ENCODE peak calls at places on chromosomes 7 and 10, in four cellular contexts. Y, A, M and J are unnamed samples. For H3K79me2, the result is how much of the 10 kb centered on the place peaks cover.

GRCh38 chr10:24115403-24115802 is 93.5 kb upstream of the KIAA1217 start:
- DNase-seq in Y (no peak), A (no peak), M (no peak), J (no peak)

GRCh38 chr10:4102802-4103344 is 317.9 kb upstream of the KLF6 start:
- DNase-seq in Y (peak), A (no peak), M (no peak), J (peak)

GRCh38 chr10:108638225-108638624 is 1285.1 kb downstream of the XPNPEP1 start:
- DNase-seq in Y (no peak), A (no peak), M (no peak), J (no peak)

GRCh38 chr7:11831383-11831726 is 643 bp downstream of the THSD7A start:
- DNase-seq in Y (no peak), A (no peak), M (no peak), J (no peak)

GRCh38 chr10:112898540-112899395 is 51.3 kb upstream of the TCF7L2 start:
- DNase-seq in Y (no peak), A (no peak), M (peak), J (no peak)

GRCh38 chr10:34813626-34814227 is 1.4 kb downstream of the PARD3 start:
- DNase-seq in Y (no peak), A (no peak), M (peak), J (peak)

GRCh38 chr10:69474688-69475432 is 23.6 kb downstream of the TSPAN15 start:
- DNase-seq in Y (no peak), A (no peak), M (peak), J (peak)

GRCh38 chr10:11345224-11346054 is 266.0 kb downstream of the USP6NL start:
- DNase-seq in Y (no peak), A (no peak), M (peak), J (no peak)

GRCh38 chr7:25244193-25244592 is 15.9 kb upstream of the NPVF start:
- DNase-seq in Y (no peak), A (no peak), M (no peak), J (no peak)

GRCh38 chr7:12062062-12062461 is 149.0 kb upstream of the TMEM106B start:
- DNase-seq in Y (no peak), A (no peak), M (no peak), J (no peak)

GRCh38 chr7:45968856-45969536 is 47.9 kb upstream of the IGFBP3 start:
- DNase-seq in Y (no peak), A (no peak), M (no peak), J (no peak)

GRCh38 chr7:16838386-16838785 is 33.6 kb upstream of the AGR2 start:
- DNase-seq in Y (no peak), A (no peak), M (no peak), J (no peak)

GRCh38 chr7:54839538-54840213 is 80.7 kb upstream of the SEC61G start:
- DNase-seq in Y (peak), A (no peak), M (peak), J (peak)

GRCh38 chr10:119469846-119470245 is 72.7 kb downstream of the RGS10 start:
- DNase-seq in Y (no peak), A (no peak), M (no peak), J (no peak)

GRCh38 chr7:47783456-47784240 is 164.6 kb downstream of the PKD1L1 start:
- DNase-seq in Y (no peak), A (peak), M (peak), J (peak)

GRCh38 chr7:95595825-95596182 is 512 bp downstream of the PDK4 start:
- DNase-seq in Y (no peak), A (no peak), M (no peak), J (no peak)

GRCh38 chr7:77461246-77461645 is 45.1 kb upstream of the GSAP start:
- DNase-seq in Y (no peak), A (no peak), M (no peak), J (no peak)

GRCh38 chr7:107396990-107397389 is 72.9 kb upstream of the GPR22 start:
- DNase-seq in Y (no peak), A (peak), M (peak), J (peak)

GRCh38 chr7:24576171-24577052 is 3.2 kb downstream of the PALS2 start:
- DNase-seq in Y (peak), A (peak), M (peak), J (peak)

GRCh38 chr7:25844109-25844915 is 307.7 kb upstream of the NFE2L3 start:
- DNase-seq in Y (no peak), A (no peak), M (no peak), J (no peak)

GRCh38 chr7:67625257-67625713 is 628.7 kb downstream of the TYW1 start:
- DNase-seq in Y (peak), A (no peak), M (peak), J (no peak)

GRCh38 chr7:137606061-137606674 is 240.6 kb downstream of the DGKI start:
- DNase-seq in Y (no peak), A (no peak), M (peak), J (peak)

DNA sequence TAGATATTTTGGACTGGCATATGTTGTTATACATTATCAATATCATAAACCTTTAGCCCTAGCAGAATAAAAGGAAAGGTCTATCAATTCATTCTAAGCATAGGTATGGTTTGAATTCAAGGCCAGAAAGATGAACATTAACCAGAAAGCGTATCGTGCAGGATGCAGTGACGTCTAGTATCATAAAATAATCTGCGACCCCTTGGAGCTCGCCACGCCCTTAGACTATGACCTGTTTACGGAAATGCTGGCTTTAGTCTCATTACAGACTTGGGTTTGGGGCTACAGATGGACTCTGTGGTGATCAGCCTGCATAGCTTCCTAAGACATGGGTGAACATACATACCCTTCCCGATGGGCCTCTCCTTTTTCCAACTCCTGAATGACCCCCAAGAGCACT is 21.5 kb downstream of the INSYN2A start:
- DNase-seq in Y (no peak), A (no peak), M (no peak), J (no peak)
- H3K79me2 ChIP-seq in Y (under half), A (under half), M (under half), J (under half)

DNA sequence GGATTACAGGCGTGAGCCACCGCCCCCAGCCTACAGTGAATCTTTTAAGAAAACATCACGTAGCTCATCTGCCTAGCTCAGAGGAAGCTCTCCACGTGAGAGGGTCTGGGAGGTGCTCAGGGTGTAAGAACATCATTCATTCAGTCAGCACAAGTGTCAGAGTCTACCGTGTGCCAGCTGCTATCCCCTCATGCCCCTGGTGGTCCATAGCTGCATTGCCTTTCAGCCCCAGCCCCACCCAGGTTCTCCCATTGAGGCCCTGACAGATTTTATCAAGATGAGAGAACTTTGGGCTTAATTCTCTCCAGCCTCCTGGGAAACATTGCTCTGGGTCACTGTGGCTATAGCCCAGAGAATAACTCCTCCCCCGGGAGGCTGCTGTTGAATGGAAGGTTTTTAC is 45.1 kb downstream of the ZNF503 start:
- DNase-seq in Y (no peak), A (no peak), M (no peak), J (no peak)
- TF ChIP-seq CTCF in Y (no peak), A (no peak), M (no peak), J (no peak)

GRCh38 chr7:33039905-33040292 is 22.7 kb downstream of the NT5C3A start:
- DNase-seq in Y (no peak), A (no peak), M (no peak), J (no peak)

GRCh38 chr7:33043434-33043833 is 19.1 kb downstream of the NT5C3A start:
- DNase-seq in Y (no peak), A (no peak), M (no peak), J (no peak)

GRCh38 chr7:33038639-33039038 is 23.9 kb downstream of the NT5C3A start:
- DNase-seq in Y (no peak), A (no peak), M (no peak), J (no peak)

GRCh38 chr7:33039257-33039904 is 23.2 kb downstream of the NT5C3A start:
- DNase-seq in Y (no peak), A (no peak), M (no peak), J (peak)

GRCh38 chr7:33040803-33041516 is 21.6 kb downstream of the NT5C3A start:
- DNase-seq in Y (no peak), A (peak), M (peak), J (peak)
- H3K79me2 ChIP-seq in Y (half or more), A (half or more), M (half or more), J (half or more)

GRCh38 chr10:97701438-97702064 is 12.0 kb upstream of the MARVELD1 start:
- DNase-seq in Y (peak), A (peak), M (peak), J (peak)
- TF ChIP-seq CTCF in Y (peak), A (peak), M (peak), J (peak)

GRCh38 chr10:22601618-22602017 is 112.8 kb downstream of the PIP4K2A start:
- DNase-seq in Y (no peak), A (no peak), M (no peak), J (no peak)
- H3K79me2 ChIP-seq in Y (under half), A (under half), M (under half), J (under half)

GRCh38 chr10:77518258-77518909 is 119.2 kb downstream of the KCNMA1 start:
- DNase-seq in Y (no peak), A (no peak), M (no peak), J (no peak)

GRCh38 chr10:77520995-77521394 is 116.6 kb downstream of the KCNMA1 start:
- DNase-seq in Y (no peak), A (no peak), M (no peak), J (no peak)

GRCh38 chr10:77522268-77522809 is 115.3 kb downstream of the KCNMA1 start:
- DNase-seq in Y (no peak), A (no peak), M (no peak), J (no peak)

GRCh38 chr10:77518910-77519274 is 118.7 kb downstream of the KCNMA1 start:
- DNase-seq in Y (no peak), A (no peak), M (no peak), J (no peak)

GRCh38 chr10:77520290-77520689 is 117.3 kb downstream of the KCNMA1 start:
- DNase-seq in Y (no peak), A (no peak), M (no peak), J (no peak)
- TF ChIP-seq CTCF in Y (no peak), A (no peak), M (no peak), J (peak)

DNA sequence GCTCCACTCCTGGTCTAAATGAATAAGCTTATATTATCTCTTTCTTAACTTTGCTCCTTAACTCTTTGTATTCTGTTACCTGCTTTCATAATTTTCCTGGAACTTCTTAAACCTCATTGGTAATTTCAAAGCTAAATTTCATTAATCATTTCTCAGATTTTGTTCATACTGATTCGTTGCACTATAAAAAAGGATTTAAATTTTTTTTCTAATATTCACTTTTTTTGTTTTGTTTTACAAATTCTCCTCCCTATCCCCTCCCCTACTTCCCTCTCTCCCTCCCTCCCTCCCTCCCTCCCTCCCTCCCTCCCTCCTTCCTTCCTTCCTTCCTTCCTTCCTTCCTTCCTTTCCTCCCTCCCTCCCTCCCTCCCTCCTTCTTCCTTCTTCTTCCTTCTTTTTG is 14.7 kb downstream of the ST7 start:
- DNase-seq in Y (no peak), A (no peak), M (no peak), J (no peak)
- H3K79me2 ChIP-seq in Y (half or more), A (under half), M (half or more), J (half or more)

DNA sequence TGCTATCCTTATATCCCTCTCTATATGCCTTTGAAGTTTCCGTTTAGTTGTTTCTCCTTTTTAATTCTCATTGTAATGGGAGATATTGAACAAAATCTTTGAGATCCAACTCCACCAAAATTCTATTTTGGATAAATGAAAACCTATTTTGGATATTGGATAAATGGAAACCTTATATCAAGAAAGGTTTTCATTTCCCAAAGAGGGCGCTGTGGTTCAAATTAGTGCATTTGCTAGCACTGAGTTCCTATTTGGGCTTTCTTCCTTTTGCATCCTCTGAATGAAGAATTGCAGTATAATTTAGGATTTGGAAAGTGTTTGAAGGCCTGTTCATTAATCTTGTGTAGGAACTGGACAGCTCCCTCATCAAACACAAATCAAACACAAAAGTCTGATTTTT is 80.7 kb upstream of the KLF14 start:
- DNase-seq in Y (no peak), A (no peak), M (no peak), J (peak)
- TF ChIP-seq CTCF in Y (peak), A (peak), M (peak), J (peak)